ENCODE peak calls at places on chromosomes 12 and 14, in eight cellular contexts. I is gastrocnemius medialis, L is lower leg skin, G is uterus, J is astrocyte of the spinal cord, Z is GM12864, D is NCI-H146, M is M059J. Y is an unnamed sample.

GRCh38 chr14:34843011-34843554 is 32.1 kb downstream of the BAZ1A start:
- DNase-seq in I (no peak), M (peak; percentile 74), D (no peak), L (peak; percentile 31), Z (no peak), G (no peak), J (peak; percentile 78), Y (no peak)

GRCh38 chr12:103313894-103314293 is 181.9 kb downstream of the C12orf42 start:
- DNase-seq in L (no peak), G (no peak), Z (no peak), M (no peak), J (no peak), I (no peak), D (no peak), Y (no peak)

GRCh38 chr12:75471928-75472865 is 8.4 kb upstream of the GLIPR1 start:
- DNase-seq in L (no peak), J (no peak), G (no peak), M (no peak), Z (no peak), D (no peak), I (no peak), Y (no peak)

GRCh38 chr14:64337901-64338615 is 43.9 kb upstream of the ESR2 start:
- DNase-seq in G (peak; percentile 37), Z (no peak), L (peak; percentile 39), M (peak; percentile 77), I (no peak), J (peak; percentile 62), D (peak; percentile 77), Y (peak; percentile 94)

GRCh38 chr12:110304061-110304551 is 23.1 kb downstream of the ATP2A2 start:
- DNase-seq in D (no peak), G (no peak), M (peak; percentile 58), Z (no peak), I (no peak), J (no peak), L (no peak), Y (no peak)

GRCh38 chr12:61009167-61009566 is 1251.0 kb upstream of the USP15 start:
- DNase-seq in L (no peak), G (no peak), D (no peak), Z (no peak), I (no peak), J (no peak), M (no peak), Y (no peak)

GRCh38 chr12:81533054-81533453 is 226.1 kb downstream of the PPFIA2 start:
- DNase-seq in I (no peak), G (no peak), D (no peak), J (no peak), M (no peak), Z (no peak), L (no peak), Y (no peak)

GRCh38 chr12:42819801-42820200 is 230.3 kb upstream of the PRICKLE1 start:
- DNase-seq in I (no peak), M (peak; percentile 67), J (no peak), L (no peak), D (no peak), Z (no peak), G (no peak), Y (no peak)

GRCh38 chr12:45166056-45166455 is 49.8 kb upstream of the ANO6 start:
- DNase-seq in L (no peak), I (no peak), Z (no peak), M (no peak), J (no peak), G (no peak), D (no peak), Y (no peak)

GRCh38 chr12:79019672-79020071 is 155.1 kb downstream of the SYT1 start:
- DNase-seq in D (no peak), M (no peak), Z (no peak), I (no peak), G (no peak), L (no peak), J (no peak), Y (no peak)